ENCODE peak calls at places on chromosomes 13 and 19, in four cellular contexts. B is CD8-positive, alpha-beta T cell; U is foreskin keratinocyte; R is breast epithelium. T is an unnamed sample.

GRCh38 chr19:7982103-7982502 is 23.3 kb downstream of the ELAVL1 start:
- DNase-seq in B (no peak), U (no peak), R (no peak), T (no peak)

GRCh38 chr13:21549633-21550032 is 54.3 kb downstream of the MICU2 start:
- DNase-seq in B (no peak), U (no peak), R (no peak), T (no peak)

GRCh38 chr13:43388282-43389034 is 365.1 kb downstream of the DNAJC15 start:
- DNase-seq in B (no peak), U (peak), R (no peak), T (no peak)

GRCh38 chr13:38763446-38764381 is 76.8 kb downstream of the FREM2 start:
- DNase-seq in B (no peak), U (peak), R (no peak), T (peak)

GRCh38 chr13:113383089-113383488 is 19.2 kb upstream of the GRTP1 start:
- DNase-seq in B (no peak), U (no peak), R (no peak), T (no peak)

GRCh38 chr13:31927219-31927653 is 104.3 kb upstream of the FRY start:
- DNase-seq in B (no peak), U (no peak), R (no peak), T (no peak)

GRCh38 chr19:54081032-54081431 is at the start of gene TARM1:
- DNase-seq in B (no peak), U (no peak), R (no peak), T (no peak)

GRCh38 chr13:68168448-68168847 is 938.3 kb upstream of the PCDH9 start:
- DNase-seq in B (no peak), U (peak), R (no peak), T (no peak)

GRCh38 chr13:26601669-26602068 is 44.2 kb downstream of the WASF3 start:
- DNase-seq in B (no peak), U (peak), R (no peak), T (peak)

GRCh38 chr19:45069056-45069455 is 7.2 kb downstream of the ZNF296 start:
- DNase-seq in B (no peak), U (no peak), R (peak), T (no peak)

GRCh38 chr19:40521276-40521675 is 54.5 kb downstream of the SPTBN4 start:
- DNase-seq in B (no peak), U (no peak), R (no peak), T (no peak)

GRCh38 chr19:38417544-38418506 is 8.2 kb downstream of the RASGRP4 start:
- DNase-seq in B (peak), U (no peak), R (no peak), T (peak)

GRCh38 chr13:29878101-29878500 is 27.7 kb upstream of the UBL3 start:
- DNase-seq in B (no peak), U (no peak), R (no peak), T (no peak)

GRCh38 chr13:86741762-86742285 is 929.3 kb upstream of the SLITRK5 start:
- DNase-seq in B (no peak), U (no peak), R (no peak), T (no peak)
- TF ChIP-seq CTCF in B (no peak), U (no peak), R (no peak), T (no peak)

GRCh38 chr19:52626915-52627314 is 11.2 kb downstream of the ZNF83 start:
- DNase-seq in B (no peak), U (no peak), R (no peak), T (no peak)

GRCh38 chr19:52621376-52621775 is 16.8 kb downstream of the ZNF83 start:
- DNase-seq in B (no peak), U (no peak), R (no peak), T (no peak)

GRCh38 chr19:52622261-52622660 is 15.9 kb downstream of the ZNF83 start:
- DNase-seq in B (no peak), U (no peak), R (no peak), T (no peak)
- TF ChIP-seq CTCF in B (no peak), U (no peak), R (no peak), T (no peak)

DNA sequence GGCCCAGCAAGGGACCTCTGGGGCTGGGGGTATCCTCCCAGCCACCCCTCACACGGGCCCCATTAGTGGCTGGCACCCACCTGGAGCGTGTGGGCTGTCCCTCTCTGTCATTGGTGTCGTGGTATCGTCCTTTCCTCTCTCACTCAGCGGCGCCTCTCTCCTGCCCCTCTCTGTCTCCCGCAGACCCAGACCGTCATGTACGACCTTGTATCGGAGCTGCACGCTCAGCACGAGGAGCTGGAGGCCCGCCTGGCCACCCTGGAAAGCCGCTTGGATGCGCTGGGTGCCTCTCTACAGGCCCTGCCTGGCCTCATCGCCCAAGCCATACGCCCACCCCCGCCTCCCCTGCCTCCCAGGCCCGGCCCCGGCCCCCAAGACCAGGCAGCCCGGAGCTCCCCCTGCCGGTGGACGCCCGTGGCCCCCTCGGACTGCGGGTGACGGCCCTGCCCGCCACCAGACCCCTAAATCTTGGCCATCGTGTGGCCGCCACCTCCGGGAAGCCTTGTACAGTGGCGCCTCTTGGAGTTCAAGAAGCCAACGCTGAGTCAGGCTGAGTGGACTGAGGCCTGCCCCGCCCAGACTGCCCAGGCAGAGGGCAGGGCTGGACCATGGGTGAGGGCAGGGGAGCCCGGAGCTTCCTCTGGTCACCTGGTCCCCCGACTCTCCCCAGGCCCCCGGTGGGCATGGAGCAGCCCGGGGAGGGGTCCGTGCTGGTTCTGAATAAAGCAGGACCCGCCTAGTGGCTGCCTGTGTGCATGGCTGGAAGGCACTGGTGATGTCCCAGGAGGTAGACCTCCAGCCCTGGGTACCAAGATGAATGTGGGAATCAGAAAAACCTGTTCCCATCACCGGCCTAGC is 9.8 kb upstream of the ARRDC2 start:
- DNase-seq in B (no peak), U (no peak), R (no peak), T (no peak)
- TF ChIP-seq CTCF in B (no peak), U (peak), R (no peak), T (peak)

DNA sequence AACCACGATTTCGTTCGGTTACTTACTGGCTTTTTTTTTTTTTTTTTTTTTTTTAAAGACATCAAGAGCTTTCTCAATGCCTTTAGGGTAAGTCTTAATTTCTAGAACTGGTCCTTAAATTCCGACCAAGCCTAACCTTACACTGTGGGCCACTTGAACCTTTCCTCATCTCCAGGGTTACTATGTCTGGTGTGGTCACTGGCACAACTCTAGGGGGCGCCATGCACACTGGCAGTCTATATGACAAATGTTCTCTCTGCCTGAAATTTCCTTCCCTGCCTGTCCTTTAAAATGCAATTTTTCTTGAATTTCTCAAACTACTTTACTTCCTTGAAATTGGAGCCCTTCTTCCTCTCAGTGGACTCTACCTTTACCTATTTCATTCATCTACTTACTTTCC is 227.4 kb downstream of the KLF5 start:
- DNase-seq in B (no peak), U (no peak), R (no peak), T (no peak)
- TF ChIP-seq CTCF in B (no peak), U (peak), R (no peak), T (no peak)

DNA sequence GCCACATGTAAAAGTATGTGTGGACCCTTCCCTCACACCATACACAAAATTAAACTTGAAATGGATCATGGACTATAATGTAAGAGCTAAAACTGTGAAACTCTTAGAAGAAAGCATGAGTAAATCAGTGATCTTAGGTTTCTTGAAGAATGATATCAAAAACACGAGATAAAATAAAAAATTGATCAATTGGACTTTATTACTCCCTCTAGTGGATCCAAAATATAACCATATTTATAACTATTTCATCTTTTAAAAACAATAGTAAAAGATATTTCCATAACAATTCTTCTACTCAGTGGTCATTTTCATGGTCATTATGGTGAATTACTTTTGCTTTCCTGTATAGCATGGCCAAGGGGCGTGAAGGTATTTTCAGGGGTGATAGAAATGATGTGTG is 174.6 kb upstream of the LSM14A start:
- DNase-seq in B (no peak), U (no peak), R (no peak), T (no peak)
- TF ChIP-seq CTCF in B (no peak), U (peak), R (no peak), T (no peak)

GRCh38 chr19:49127674-49128544 is 8.6 kb downstream of the PPFIA3 start:
- DNase-seq in B (peak), U (peak), R (peak), T (peak)
- TF ChIP-seq CTCF in B (no peak), U (peak), R (peak), T (no peak)

DNA sequence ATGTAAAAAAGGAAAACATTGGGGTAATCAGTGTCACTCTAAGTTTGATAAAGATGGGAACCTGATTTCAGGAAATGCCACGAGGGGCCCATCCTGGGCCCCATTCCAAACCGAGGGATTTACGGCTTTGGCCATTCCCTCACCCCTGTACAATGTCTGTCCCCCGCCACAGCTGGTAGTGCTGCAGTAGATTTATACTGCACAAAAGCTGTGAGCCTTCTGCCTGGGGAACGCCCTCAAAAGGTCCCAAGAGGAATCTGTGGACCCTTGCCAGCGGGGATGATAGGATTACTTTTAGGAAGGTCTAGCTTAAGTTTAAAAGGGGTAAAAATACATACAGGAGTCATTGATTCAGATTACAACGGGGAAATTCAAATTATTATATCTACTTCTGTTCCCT is 173.3 kb upstream of the SGCG start:
- DNase-seq in B (no peak), U (no peak), R (no peak), T (no peak)
- TF ChIP-seq CTCF in B (no peak), U (no peak), R (no peak), T (no peak)